ENCODE peak calls at places on chromosomes 1 and 21, in eight cellular contexts. L is astrocyte, Y is nephron progenitor cell, D is NCI-H69, P is psoas muscle, W is WTC11, A is posterior vena cava, B is EL. G is an unnamed sample.

GRCh38 chr1:16644179-16645043 is 22.3 kb downstream of the RNU1-3 start:
- DNase-seq in L (peak), Y (peak), D (peak), P (peak), W (peak), A (peak), B (peak), G (peak)

GRCh38 chr1:193303849-193304248 is 117.4 kb upstream of the B3GALT2 start:
- DNase-seq in L (no peak), Y (no peak), D (no peak), P (no peak), W (no peak), A (no peak), B (no peak), G (no peak)

GRCh38 chr1:27455166-27455811 is 34.7 kb downstream of the WASF2 start:
- DNase-seq in L (no peak), Y (no peak), D (no peak), P (no peak), W (no peak), A (no peak), B (no peak), G (no peak)

GRCh38 chr1:38585971-38586370 is 273.6 kb downstream of the RRAGC start:
- DNase-seq in L (no peak), Y (no peak), D (no peak), P (no peak), W (no peak), A (no peak), B (no peak), G (no peak)

GRCh38 chr1:60970081-60970509 is 112.3 kb upstream of the NFIA start:
- DNase-seq in L (no peak), Y (no peak), D (peak), P (no peak), W (no peak), A (no peak), B (peak), G (no peak)

GRCh38 chr1:154014154-154014910 is 23.8 kb downstream of the RPS27 start:
- DNase-seq in L (peak), Y (no peak), D (no peak), P (no peak), W (no peak), A (no peak), B (peak), G (no peak)

GRCh38 chr21:46352913-46353312 is 29.0 kb downstream of the PCNT start:
- DNase-seq in L (no peak), Y (no peak), D (no peak), P (peak), W (no peak), A (no peak), B (no peak), G (no peak)

GRCh38 chr1:183043872-183044859 is 20.9 kb downstream of the LAMC1 start:
- DNase-seq in L (peak), Y (no peak), D (no peak), P (no peak), W (no peak), A (no peak), B (peak), G (no peak)

GRCh38 chr1:189323090-189323489 is 1154.6 kb downstream of the BRINP3 start:
- DNase-seq in L (peak), Y (no peak), D (no peak), P (no peak), W (no peak), A (no peak), B (peak), G (no peak)

GRCh38 chr1:89605692-89606091 is 27.2 kb upstream of the LRRC8C start:
- DNase-seq in L (peak), Y (no peak), D (peak), P (no peak), W (no peak), A (no peak), B (peak), G (no peak)